ENCODE peak calls at places on chromosomes 16 and 17, in ten cellular contexts. One of them, this sample, is unnamed.

GRCh38 chr16:69404275-69404805 is 18.5 kb upstream of the TERF2 start:
- DNase-seq in A549: peak
- DNase-seq in nephron progenitor cell: peak
- DNase-seq in AG04450: no peak
- DNase-seq in GM13976: no peak
- DNase-seq in progenitor cell of endocrine pancreas: no peak
- DNase-seq in activated CD8-positive, alpha-beta T cell treated with anti-CD3 and anti-CD28 coated beads for 36 hours: no peak
- DNase-seq in ovary: peak
- DNase-seq in tibial nerve: no peak
- DNase-seq in uterus: no peak
- DNase-seq in this sample: no peak

GRCh38 chr17:77692571-77693161 is 265.8 kb upstream of the TNRC6C start:
- DNase-seq in A549: no peak
- DNase-seq in nephron progenitor cell: no peak
- DNase-seq in AG04450: no peak
- DNase-seq in GM13976: no peak
- DNase-seq in progenitor cell of endocrine pancreas: no peak
- DNase-seq in activated CD8-positive, alpha-beta T cell treated with anti-CD3 and anti-CD28 coated beads for 36 hours: peak
- DNase-seq in ovary: no peak
- DNase-seq in tibial nerve: no peak
- DNase-seq in uterus: no peak
- DNase-seq in this sample: no peak

GRCh38 chr17:28641579-28641978 is 3.4 kb downstream of the BLTP2 start:
- DNase-seq in A549: no peak
- DNase-seq in nephron progenitor cell: no peak
- DNase-seq in AG04450: no peak
- DNase-seq in GM13976: no peak
- DNase-seq in progenitor cell of endocrine pancreas: no peak
- DNase-seq in activated CD8-positive, alpha-beta T cell treated with anti-CD3 and anti-CD28 coated beads for 36 hours: no peak
- DNase-seq in ovary: no peak
- DNase-seq in tibial nerve: no peak
- DNase-seq in uterus: no peak
- DNase-seq in this sample: no peak

GRCh38 chr17:10063730-10064221 is 134.6 kb downstream of the GAS7 start:
- DNase-seq in A549: no peak
- DNase-seq in nephron progenitor cell: no peak
- DNase-seq in AG04450: no peak
- DNase-seq in GM13976: no peak
- DNase-seq in progenitor cell of endocrine pancreas: no peak
- DNase-seq in activated CD8-positive, alpha-beta T cell treated with anti-CD3 and anti-CD28 coated beads for 36 hours: peak
- DNase-seq in ovary: no peak
- DNase-seq in tibial nerve: no peak
- DNase-seq in uterus: peak
- DNase-seq in this sample: no peak

GRCh38 chr17:61699032-61699431 is 108.0 kb upstream of the NACA2 start:
- DNase-seq in A549: no peak
- DNase-seq in nephron progenitor cell: no peak
- DNase-seq in AG04450: no peak
- DNase-seq in GM13976: no peak
- DNase-seq in progenitor cell of endocrine pancreas: no peak
- DNase-seq in activated CD8-positive, alpha-beta T cell treated with anti-CD3 and anti-CD28 coated beads for 36 hours: no peak
- DNase-seq in ovary: no peak
- DNase-seq in tibial nerve: no peak
- DNase-seq in uterus: no peak
- DNase-seq in this sample: no peak

GRCh38 chr16:24975428-24975889 is 39.7 kb downstream of the ARHGAP17 start:
- DNase-seq in A549: no peak
- DNase-seq in nephron progenitor cell: no peak
- DNase-seq in AG04450: no peak
- DNase-seq in GM13976: peak
- DNase-seq in progenitor cell of endocrine pancreas: no peak
- DNase-seq in activated CD8-positive, alpha-beta T cell treated with anti-CD3 and anti-CD28 coated beads for 36 hours: peak
- DNase-seq in ovary: no peak
- DNase-seq in tibial nerve: no peak
- DNase-seq in uterus: no peak
- DNase-seq in this sample: no peak

GRCh38 chr17:80785477-80786178 is 206.0 kb upstream of the CHMP6 start:
- DNase-seq in A549: no peak
- DNase-seq in nephron progenitor cell: no peak
- DNase-seq in AG04450: no peak
- DNase-seq in GM13976: no peak
- DNase-seq in progenitor cell of endocrine pancreas: no peak
- DNase-seq in activated CD8-positive, alpha-beta T cell treated with anti-CD3 and anti-CD28 coated beads for 36 hours: peak
- DNase-seq in ovary: no peak
- DNase-seq in tibial nerve: no peak
- DNase-seq in uterus: no peak
- DNase-seq in this sample: no peak

GRCh38 chr17:39867891-39868553 is at the start of gene ZPBP2:
- DNase-seq in A549: no peak
- DNase-seq in nephron progenitor cell: no peak
- DNase-seq in AG04450: no peak
- DNase-seq in GM13976: peak
- DNase-seq in progenitor cell of endocrine pancreas: no peak
- DNase-seq in activated CD8-positive, alpha-beta T cell treated with anti-CD3 and anti-CD28 coated beads for 36 hours: peak
- DNase-seq in ovary: no peak
- DNase-seq in tibial nerve: no peak
- DNase-seq in uterus: no peak
- DNase-seq in this sample: no peak

GRCh38 chr16:23505180-23505665 is 5.1 kb downstream of the GGA2 start:
- DNase-seq in A549: no peak
- DNase-seq in nephron progenitor cell: no peak
- DNase-seq in AG04450: no peak
- DNase-seq in GM13976: no peak
- DNase-seq in progenitor cell of endocrine pancreas: no peak
- DNase-seq in activated CD8-positive, alpha-beta T cell treated with anti-CD3 and anti-CD28 coated beads for 36 hours: no peak
- DNase-seq in ovary: no peak
- DNase-seq in tibial nerve: no peak
- DNase-seq in uterus: no peak
- DNase-seq in this sample: no peak

GRCh38 chr16:23506606-23506994 is 3.7 kb downstream of the GGA2 start:
- DNase-seq in A549: no peak
- DNase-seq in nephron progenitor cell: no peak
- DNase-seq in AG04450: no peak
- DNase-seq in GM13976: no peak
- DNase-seq in progenitor cell of endocrine pancreas: no peak
- DNase-seq in activated CD8-positive, alpha-beta T cell treated with anti-CD3 and anti-CD28 coated beads for 36 hours: no peak
- DNase-seq in ovary: no peak
- DNase-seq in tibial nerve: no peak
- DNase-seq in uterus: no peak
- DNase-seq in this sample: no peak

GRCh38 chr16:23504076-23504452 is 6.2 kb downstream of the GGA2 start:
- DNase-seq in A549: no peak
- DNase-seq in nephron progenitor cell: no peak
- DNase-seq in AG04450: no peak
- DNase-seq in GM13976: no peak
- DNase-seq in progenitor cell of endocrine pancreas: no peak
- DNase-seq in activated CD8-positive, alpha-beta T cell treated with anti-CD3 and anti-CD28 coated beads for 36 hours: no peak
- DNase-seq in ovary: no peak
- DNase-seq in tibial nerve: peak
- DNase-seq in uterus: peak
- DNase-seq in this sample: no peak

GRCh38 chr16:23504453-23505179 is 5.7 kb downstream of the GGA2 start:
- DNase-seq in A549: peak
- DNase-seq in nephron progenitor cell: no peak
- DNase-seq in AG04450: peak
- DNase-seq in GM13976: peak
- DNase-seq in progenitor cell of endocrine pancreas: no peak
- DNase-seq in activated CD8-positive, alpha-beta T cell treated with anti-CD3 and anti-CD28 coated beads for 36 hours: peak
- DNase-seq in ovary: peak
- DNase-seq in tibial nerve: peak
- DNase-seq in uterus: peak
- DNase-seq in this sample: peak

GRCh38 chr16:23505942-23506605 is 4.2 kb downstream of the GGA2 start:
- DNase-seq in A549: no peak
- DNase-seq in nephron progenitor cell: no peak
- DNase-seq in AG04450: no peak
- DNase-seq in GM13976: no peak
- DNase-seq in progenitor cell of endocrine pancreas: no peak
- DNase-seq in activated CD8-positive, alpha-beta T cell treated with anti-CD3 and anti-CD28 coated beads for 36 hours: no peak
- DNase-seq in ovary: no peak
- DNase-seq in tibial nerve: no peak
- DNase-seq in uterus: no peak
- DNase-seq in this sample: no peak
- TF ChIP-seq CTCF in A549: no peak
- TF ChIP-seq CTCF in nephron progenitor cell: no peak
- TF ChIP-seq CTCF in AG04450: no peak
- TF ChIP-seq CTCF in GM13976: no peak
- TF ChIP-seq CTCF in progenitor cell of endocrine pancreas: no peak
- TF ChIP-seq CTCF in activated CD8-positive, alpha-beta T cell treated with anti-CD3 and anti-CD28 coated beads for 36 hours: no peak
- TF ChIP-seq CTCF in ovary: no peak
- TF ChIP-seq CTCF in tibial nerve: no peak
- TF ChIP-seq CTCF in uterus: no peak
- TF ChIP-seq CTCF in this sample: no peak

GRCh38 chr17:74647871-74648672 is 24.5 kb upstream of the CD300E start:
- DNase-seq in A549: no peak
- DNase-seq in nephron progenitor cell: no peak
- DNase-seq in AG04450: no peak
- DNase-seq in GM13976: no peak
- DNase-seq in progenitor cell of endocrine pancreas: no peak
- DNase-seq in activated CD8-positive, alpha-beta T cell treated with anti-CD3 and anti-CD28 coated beads for 36 hours: no peak
- DNase-seq in ovary: no peak
- DNase-seq in tibial nerve: no peak
- DNase-seq in uterus: no peak
- DNase-seq in this sample: no peak

GRCh38 chr17:74644419-74644818 is 20.9 kb upstream of the CD300E start:
- DNase-seq in A549: no peak
- DNase-seq in nephron progenitor cell: no peak
- DNase-seq in AG04450: no peak
- DNase-seq in GM13976: no peak
- DNase-seq in progenitor cell of endocrine pancreas: no peak
- DNase-seq in activated CD8-positive, alpha-beta T cell treated with anti-CD3 and anti-CD28 coated beads for 36 hours: no peak
- DNase-seq in ovary: no peak
- DNase-seq in tibial nerve: no peak
- DNase-seq in uterus: no peak
- DNase-seq in this sample: no peak

GRCh38 chr17:74645010-74645409 is 21.5 kb upstream of the CD300E start:
- DNase-seq in A549: no peak
- DNase-seq in nephron progenitor cell: no peak
- DNase-seq in AG04450: no peak
- DNase-seq in GM13976: no peak
- DNase-seq in progenitor cell of endocrine pancreas: no peak
- DNase-seq in activated CD8-positive, alpha-beta T cell treated with anti-CD3 and anti-CD28 coated beads for 36 hours: no peak
- DNase-seq in ovary: no peak
- DNase-seq in tibial nerve: no peak
- DNase-seq in uterus: no peak
- DNase-seq in this sample: no peak

GRCh38 chr17:74643826-74644225 is 20.3 kb upstream of the CD300E start:
- DNase-seq in A549: no peak
- DNase-seq in nephron progenitor cell: no peak
- DNase-seq in AG04450: no peak
- DNase-seq in GM13976: no peak
- DNase-seq in progenitor cell of endocrine pancreas: no peak
- DNase-seq in activated CD8-positive, alpha-beta T cell treated with anti-CD3 and anti-CD28 coated beads for 36 hours: no peak
- DNase-seq in ovary: no peak
- DNase-seq in tibial nerve: no peak
- DNase-seq in uterus: no peak
- DNase-seq in this sample: no peak

DNA sequence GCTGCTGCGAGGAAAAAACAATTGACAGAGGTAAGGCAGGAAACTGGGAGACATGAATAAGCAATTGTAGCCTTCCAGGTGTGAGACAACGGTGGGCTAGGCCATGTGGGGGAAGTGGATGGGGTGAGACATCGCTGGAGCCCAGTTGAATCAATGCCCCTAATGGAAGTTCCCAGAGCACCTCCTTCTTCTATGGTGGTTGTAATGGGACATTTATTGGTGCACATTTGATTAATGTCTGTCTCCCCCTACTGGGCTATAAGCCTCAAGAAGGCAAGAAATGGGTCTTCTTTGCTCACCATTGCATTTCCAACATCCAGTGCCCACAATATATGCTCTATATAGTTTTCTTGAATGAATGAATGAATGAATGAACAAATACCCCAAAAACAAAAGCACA is 22.7 kb upstream of the CD300E start:
- DNase-seq in A549: peak
- DNase-seq in nephron progenitor cell: no peak
- DNase-seq in AG04450: no peak
- DNase-seq in GM13976: peak
- DNase-seq in progenitor cell of endocrine pancreas: no peak
- DNase-seq in activated CD8-positive, alpha-beta T cell treated with anti-CD3 and anti-CD28 coated beads for 36 hours: no peak
- DNase-seq in ovary: no peak
- DNase-seq in tibial nerve: no peak
- DNase-seq in uterus: no peak
- DNase-seq in this sample: no peak
- TF ChIP-seq CTCF in A549: peak
- TF ChIP-seq CTCF in nephron progenitor cell: no peak
- TF ChIP-seq CTCF in AG04450: no peak
- TF ChIP-seq CTCF in GM13976: peak
- TF ChIP-seq CTCF in progenitor cell of endocrine pancreas: no peak
- TF ChIP-seq CTCF in activated CD8-positive, alpha-beta T cell treated with anti-CD3 and anti-CD28 coated beads for 36 hours: peak
- TF ChIP-seq CTCF in ovary: no peak
- TF ChIP-seq CTCF in tibial nerve: no peak
- TF ChIP-seq CTCF in uterus: no peak
- TF ChIP-seq CTCF in this sample: no peak

DNA sequence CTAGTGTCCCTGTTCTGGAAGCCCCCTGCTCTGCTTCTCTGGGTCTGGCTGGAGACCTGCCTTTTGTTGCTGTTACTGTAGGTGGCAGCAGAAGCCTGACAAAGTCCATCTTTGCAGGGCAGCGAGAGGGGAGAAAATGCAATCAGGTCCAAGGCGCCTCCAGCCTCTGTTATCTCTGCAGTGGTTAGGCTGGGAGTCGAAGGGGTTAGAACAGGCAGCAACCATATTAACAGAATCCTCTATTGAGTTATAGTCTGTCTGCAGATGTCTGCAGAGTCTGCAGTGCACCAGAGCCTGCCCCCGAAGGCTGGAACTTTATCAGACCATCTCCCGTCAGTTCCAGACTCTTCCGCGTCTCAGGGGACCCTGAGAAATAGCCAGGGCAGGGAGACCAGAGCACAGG is 404.9 kb upstream of the EEF2KMT start:
- DNase-seq in A549: peak
- DNase-seq in nephron progenitor cell: peak
- DNase-seq in AG04450: no peak
- DNase-seq in GM13976: peak
- DNase-seq in progenitor cell of endocrine pancreas: peak
- DNase-seq in activated CD8-positive, alpha-beta T cell treated with anti-CD3 and anti-CD28 coated beads for 36 hours: peak
- DNase-seq in ovary: no peak
- DNase-seq in tibial nerve: no peak
- DNase-seq in uterus: no peak
- DNase-seq in this sample: no peak
- TF ChIP-seq CTCF in A549: peak
- TF ChIP-seq CTCF in nephron progenitor cell: peak
- TF ChIP-seq CTCF in AG04450: no peak
- TF ChIP-seq CTCF in GM13976: no peak
- TF ChIP-seq CTCF in progenitor cell of endocrine pancreas: peak
- TF ChIP-seq CTCF in activated CD8-positive, alpha-beta T cell treated with anti-CD3 and anti-CD28 coated beads for 36 hours: peak
- TF ChIP-seq CTCF in ovary: no peak
- TF ChIP-seq CTCF in tibial nerve: no peak
- TF ChIP-seq CTCF in uterus: no peak
- TF ChIP-seq CTCF in this sample: no peak

DNA sequence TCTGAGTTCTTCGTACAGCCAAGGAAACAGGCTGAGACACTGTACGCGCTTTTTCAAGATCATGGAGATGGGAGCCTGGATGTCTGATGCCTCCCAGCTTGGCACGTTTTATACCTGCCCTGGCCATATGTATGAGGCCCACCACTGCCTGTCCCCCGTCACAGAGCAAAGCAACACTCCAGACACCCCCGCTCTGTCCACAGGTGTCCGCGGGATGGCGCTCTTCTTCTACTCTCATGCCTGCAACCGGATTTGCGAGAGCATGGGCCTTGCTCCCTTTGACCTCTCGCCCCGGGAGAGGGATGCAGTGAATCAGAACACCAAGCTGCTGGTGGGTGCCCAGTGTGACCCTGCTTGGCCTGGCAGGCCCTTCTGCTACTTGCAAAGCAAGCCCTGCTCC is 39.8 kb upstream of the POLR3E start:
- DNase-seq in A549: no peak
- DNase-seq in nephron progenitor cell: no peak
- DNase-seq in AG04450: no peak
- DNase-seq in GM13976: no peak
- DNase-seq in progenitor cell of endocrine pancreas: no peak
- DNase-seq in activated CD8-positive, alpha-beta T cell treated with anti-CD3 and anti-CD28 coated beads for 36 hours: no peak
- DNase-seq in ovary: no peak
- DNase-seq in tibial nerve: no peak
- DNase-seq in uterus: no peak
- DNase-seq in this sample: no peak
- TF ChIP-seq CTCF in A549: no peak
- TF ChIP-seq CTCF in nephron progenitor cell: no peak
- TF ChIP-seq CTCF in AG04450: no peak
- TF ChIP-seq CTCF in GM13976: no peak
- TF ChIP-seq CTCF in progenitor cell of endocrine pancreas: no peak
- TF ChIP-seq CTCF in activated CD8-positive, alpha-beta T cell treated with anti-CD3 and anti-CD28 coated beads for 36 hours: no peak
- TF ChIP-seq CTCF in ovary: no peak
- TF ChIP-seq CTCF in tibial nerve: no peak
- TF ChIP-seq CTCF in uterus: no peak
- TF ChIP-seq CTCF in this sample: no peak